ENCODE peak calls at places on chromosomes 7 and 10, in ten cellular contexts. A is cardiac muscle cell; D is HL-60; C is IMR-90; B is body of pancreas; L is BJ; S is choroid plexus epithelial cell; Q is CD8-positive, alpha-beta T cell; M is stomach; U is astrocyte of the spinal cord. O is an unnamed sample.

GRCh38 chr7:47539398-47540052 is 42.4 kb downstream of the TNS3 start:
- DNase-seq in A (no peak), D (no peak), C (peak), B (no peak), L (no peak), S (peak), Q (no peak), M (no peak), U (peak), O (no peak)

GRCh38 chr10:10872035-10872673 is 145.5 kb upstream of the CELF2 start:
- DNase-seq in A (peak), D (no peak), C (peak), B (no peak), L (peak), S (peak), Q (no peak), M (no peak), U (peak), O (peak)

GRCh38 chr7:55171157-55171556 is 152.3 kb downstream of the EGFR start:
- DNase-seq in A (no peak), D (no peak), C (no peak), B (no peak), L (no peak), S (no peak), Q (peak), M (no peak), U (no peak), O (peak)

GRCh38 chr10:110437761-110438341 is 59.9 kb upstream of the DUSP5 start:
- DNase-seq in A (no peak), D (no peak), C (no peak), B (no peak), L (no peak), S (no peak), Q (no peak), M (no peak), U (no peak), O (no peak)

GRCh38 chr7:92872701-92873100 is 36.3 kb upstream of the CDK6 start:
- DNase-seq in A (no peak), D (no peak), C (peak), B (no peak), L (no peak), S (no peak), Q (no peak), M (no peak), U (peak), O (peak)

GRCh38 chr7:50826371-50827172 is 43.9 kb upstream of the GRB10 start:
- DNase-seq in A (no peak), D (peak), C (peak), B (no peak), L (peak), S (peak), Q (no peak), M (no peak), U (peak), O (peak)

GRCh38 chr10:112059220-112059619 is 124.3 kb downstream of the GPAM start:
- DNase-seq in A (no peak), D (no peak), C (no peak), B (no peak), L (no peak), S (no peak), Q (no peak), M (no peak), U (no peak), O (no peak)

GRCh38 chr10:99784731-99785441 is 2.4 kb downstream of the ABCC2 start:
- DNase-seq in A (no peak), D (no peak), C (peak), B (no peak), L (no peak), S (no peak), Q (no peak), M (no peak), U (no peak), O (no peak)

GRCh38 chr10:10131984-10132383 is 885.7 kb upstream of the CELF2 start:
- DNase-seq in A (no peak), D (no peak), C (no peak), B (no peak), L (no peak), S (peak), Q (no peak), M (no peak), U (no peak), O (no peak)

GRCh38 chr7:33196194-33196593 is 66.8 kb downstream of the BBS9 start:
- DNase-seq in A (peak), D (no peak), C (peak), B (no peak), L (no peak), S (peak), Q (no peak), M (no peak), U (peak), O (peak)

GRCh38 chr10:121411006-121411405 is 187.2 kb downstream of the FGFR2 start:
- DNase-seq in A (no peak), D (no peak), C (no peak), B (no peak), L (no peak), S (no peak), Q (no peak), M (no peak), U (no peak), O (no peak)

GRCh38 chr7:133252858-133253521 is at the start of gene EXOC4:
- DNase-seq in A (peak), D (peak), C (peak), B (peak), L (peak), S (peak), Q (peak), M (peak), U (peak), O (peak)

GRCh38 chr7:74398426-74398825 is 55.3 kb upstream of the GTF2IRD1 start:
- DNase-seq in A (no peak), D (no peak), C (no peak), B (no peak), L (no peak), S (no peak), Q (no peak), M (no peak), U (no peak), O (no peak)

GRCh38 chr10:31041011-31041410 is 9.3 kb upstream of the ZNF438 start:
- DNase-seq in A (no peak), D (no peak), C (peak), B (no peak), L (no peak), S (peak), Q (no peak), M (no peak), U (no peak), O (no peak)

GRCh38 chr10:111116762-111117445 is 40.1 kb downstream of the ADRA2A start:
- DNase-seq in A (no peak), D (no peak), C (no peak), B (no peak), L (no peak), S (no peak), Q (no peak), M (no peak), U (no peak), O (no peak)

GRCh38 chr7:107383203-107383602 is 86.7 kb upstream of the GPR22 start:
- DNase-seq in A (no peak), D (no peak), C (no peak), B (no peak), L (no peak), S (no peak), Q (no peak), M (no peak), U (no peak), O (no peak)

GRCh38 chr7:107386543-107386900 is 83.3 kb upstream of the GPR22 start:
- DNase-seq in A (no peak), D (no peak), C (no peak), B (no peak), L (no peak), S (no peak), Q (no peak), M (no peak), U (no peak), O (no peak)

GRCh38 chr7:107387077-107387476 is 82.8 kb upstream of the GPR22 start:
- DNase-seq in A (peak), D (no peak), C (peak), B (no peak), L (peak), S (peak), Q (no peak), M (no peak), U (peak), O (peak)

GRCh38 chr7:107384025-107384424 is 85.8 kb upstream of the GPR22 start:
- DNase-seq in A (no peak), D (no peak), C (no peak), B (no peak), L (no peak), S (no peak), Q (no peak), M (no peak), U (no peak), O (no peak)

DNA sequence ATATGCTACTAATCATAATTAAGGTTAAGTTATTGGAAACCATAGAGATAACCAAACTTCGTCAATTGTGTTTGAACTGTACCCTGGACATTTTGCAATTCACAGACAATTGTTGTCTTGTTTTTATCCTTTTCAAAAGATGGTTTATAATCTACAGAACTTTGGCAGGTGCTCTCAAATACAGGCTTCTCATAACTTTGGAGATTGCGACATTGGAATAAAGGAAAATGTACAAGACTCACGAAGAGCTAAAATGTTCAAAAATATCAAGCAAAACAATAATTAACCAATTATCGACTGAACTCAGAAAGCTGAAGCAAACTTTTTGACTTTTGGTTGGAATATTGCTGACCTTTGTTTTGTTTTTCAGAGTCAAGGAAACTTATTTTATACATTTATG is 88.4 kb upstream of the GPR22 start:
- DNase-seq in A (no peak), D (no peak), C (no peak), B (no peak), L (no peak), S (no peak), Q (no peak), M (no peak), U (no peak), O (no peak)
- H3K4me3 ChIP-seq in A (no peak), D (no peak), C (no peak), B (no peak), L (no peak), S (no peak), Q (no peak), M (no peak), U (no peak), O (no peak)

GRCh38 chr10:91163709-91164474 is 56.6 kb upstream of the PCGF5 start:
- DNase-seq in A (peak), D (peak), C (peak), B (peak), L (peak), S (peak), Q (no peak), M (peak), U (peak), O (peak)
- TF ChIP-seq CTCF in A (peak), D (no peak), C (no peak), B (no peak), L (no peak), S (no peak), Q (no peak), M (no peak), U (no peak), O (no peak)

GRCh38 chr7:149198161-149198816 is 2.9 kb downstream of the ZNF282 start:
- DNase-seq in A (no peak), D (no peak), C (no peak), B (no peak), L (no peak), S (no peak), Q (no peak), M (no peak), U (no peak), O (no peak)

GRCh38 chr7:149197675-149198074 is 2.3 kb downstream of the ZNF282 start:
- DNase-seq in A (no peak), D (no peak), C (no peak), B (no peak), L (no peak), S (no peak), Q (no peak), M (no peak), U (no peak), O (no peak)

GRCh38 chr7:149195180-149196150 is at the start of gene ZNF282:
- DNase-seq in A (peak), D (peak), C (peak), B (peak), L (peak), S (peak), Q (peak), M (peak), U (peak), O (peak)

GRCh38 chr7:149196151-149196704 is 882 bp downstream of the ZNF282 start:
- DNase-seq in A (peak), D (no peak), C (no peak), B (no peak), L (no peak), S (no peak), Q (peak), M (no peak), U (no peak), O (no peak)

GRCh38 chr7:149196705-149197171 is 1.4 kb downstream of the ZNF282 start:
- DNase-seq in A (peak), D (no peak), C (no peak), B (no peak), L (no peak), S (peak), Q (no peak), M (no peak), U (no peak), O (peak)
- H3K4me3 ChIP-seq in A (peak), D (peak), C (peak), B (peak), L (peak), S (peak), Q (peak), M (peak), U (peak), O (peak)

GRCh38 chr10:100879741-100880360 is 32.9 kb upstream of the SLF2 start:
- DNase-seq in A (peak), D (peak), C (no peak), B (no peak), L (no peak), S (no peak), Q (no peak), M (no peak), U (no peak), O (no peak)
- TF ChIP-seq CTCF in A (no peak), D (no peak), C (peak), B (no peak), L (no peak), S (no peak), Q (no peak), M (no peak), U (no peak), O (no peak)

GRCh38 chr10:125011171-125011925 is 69.4 kb downstream of the ZRANB1 start:
- DNase-seq in A (no peak), D (no peak), C (no peak), B (no peak), L (no peak), S (no peak), Q (no peak), M (no peak), U (no peak), O (no peak)
- H3K4me3 ChIP-seq in A (no peak), D (no peak), C (no peak), B (no peak), L (no peak), S (no peak), Q (no peak), M (no peak), U (no peak), O (no peak)

GRCh38 chr10:63466168-63466935 is 575 bp upstream of the JMJD1C start:
- DNase-seq in A (peak), D (no peak), C (peak), B (peak), L (no peak), S (peak), Q (peak), M (peak), U (peak), O (peak)

GRCh38 chr10:63462442-63462841 is 3.3 kb downstream of the JMJD1C start:
- DNase-seq in A (no peak), D (no peak), C (no peak), B (no peak), L (no peak), S (no peak), Q (no peak), M (no peak), U (no peak), O (no peak)

GRCh38 chr10:63467833-63468232 is 2.1 kb upstream of the JMJD1C start:
- DNase-seq in A (no peak), D (no peak), C (peak), B (no peak), L (no peak), S (no peak), Q (no peak), M (no peak), U (peak), O (peak)

GRCh38 chr10:63464402-63465292 is 1.1 kb downstream of the JMJD1C start:
- DNase-seq in A (peak), D (no peak), C (peak), B (no peak), L (no peak), S (peak), Q (no peak), M (no peak), U (peak), O (peak)

DNA sequence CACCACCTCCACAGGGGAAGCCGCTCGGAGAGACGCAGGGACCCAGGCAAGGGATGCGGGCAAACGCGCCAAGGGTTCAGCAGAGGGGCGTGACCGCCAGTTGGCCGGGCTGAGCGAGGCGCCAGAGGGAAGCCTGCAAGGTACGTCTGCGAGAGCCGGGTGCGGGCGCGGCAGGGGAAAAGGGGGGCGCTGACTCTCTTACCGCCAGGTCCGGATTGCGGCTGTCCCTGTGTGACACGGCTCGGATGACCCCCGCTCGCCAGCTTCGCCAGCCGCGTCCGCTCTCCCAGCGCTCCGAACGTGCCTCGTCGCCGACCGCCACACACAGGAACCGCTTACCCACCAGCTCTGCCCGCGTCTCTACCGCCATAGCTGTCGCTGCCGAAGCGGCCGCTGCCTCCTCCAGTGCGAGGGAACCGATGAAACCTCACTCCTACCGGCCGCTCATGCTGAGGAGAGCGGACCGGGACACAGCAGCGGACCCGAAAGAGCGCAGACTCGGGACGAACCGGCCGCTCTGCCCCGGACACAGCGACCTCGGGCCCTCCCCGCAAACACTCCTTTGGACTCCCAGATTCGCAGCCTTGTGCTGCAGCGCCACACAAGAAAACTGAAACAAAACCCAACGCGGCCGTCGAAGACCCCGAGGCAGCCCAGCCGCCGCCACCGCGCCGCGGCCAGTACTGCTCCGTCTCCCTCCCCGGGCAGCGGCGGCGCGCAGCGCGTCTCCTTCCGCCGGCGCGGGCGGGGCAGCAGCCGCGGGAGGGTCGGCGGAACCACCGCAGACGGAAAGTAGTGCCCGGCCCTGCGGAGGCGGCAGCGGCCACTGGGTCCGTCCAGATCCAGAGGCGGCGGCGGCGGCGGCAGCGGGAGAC is at the start of gene JMJD1C:
- DNase-seq in A (peak), D (peak), C (peak), B (peak), L (no peak), S (peak), Q (peak), M (peak), U (peak), O (peak)
- TF ChIP-seq CTCF in A (no peak), D (no peak), C (no peak), B (peak), L (no peak), S (no peak), Q (no peak), M (no peak), U (no peak), O (no peak)

O was measured in AG10803.